ENCODE peak calls at places on chromosome 9, in eight cellular contexts. C is Peyer's patch, Y is gastrocnemius medialis, Q is transverse colon, G is spleen, O is tibial nerve, B is A549, M is esophagus squamous epithelium. P is an unnamed sample. For H3K4me1, the result is how much of the 10 kb centered on the place peaks cover.

GRCh38 chr9:137458194-137459146 is 664 bp downstream of the NSMF start:
- DNase-seq in O (no peak), B (no peak), Q (peak), M (no peak), G (peak), Y (no peak), C (peak), P (peak)

GRCh38 chr9:134314950-134315715 is 11.1 kb upstream of the RXRA start:
- DNase-seq in M (no peak), B (no peak), G (peak), O (no peak), C (no peak), Q (no peak), Y (no peak), P (no peak)

GRCh38 chr9:90983394-90983793 is 181.8 kb downstream of the SYK start:
- DNase-seq in C (no peak), M (no peak), Q (no peak), G (no peak), B (no peak), O (no peak), Y (no peak), P (no peak)

GRCh38 chr9:135093911-135094584 is 6.6 kb downstream of the OLFM1 start:
- DNase-seq in C (no peak), B (no peak), G (no peak), Q (no peak), M (no peak), Y (no peak), O (no peak), P (no peak)

GRCh38 chr9:135865531-135865930 is 41.8 kb downstream of the CAMSAP1 start:
- DNase-seq in G (no peak), B (no peak), Q (no peak), M (no peak), C (no peak), Y (no peak), O (no peak), P (no peak)

GRCh38 chr9:128835246-128836210 is 5.9 kb upstream of the SPOUT1 start:
- DNase-seq in B (no peak), O (no peak), C (no peak), Q (no peak), Y (no peak), G (peak), M (no peak), P (no peak)

GRCh38 chr9:121141706-121142105 is 60.0 kb downstream of the RAB14 start:
- DNase-seq in G (no peak), C (no peak), Y (no peak), M (no peak), Q (no peak), O (no peak), B (no peak), P (no peak)

GRCh38 chr9:106052735-106053134 is 358.4 kb downstream of the TMEM38B start:
- DNase-seq in Y (no peak), Q (no peak), M (no peak), C (no peak), G (no peak), B (no peak), O (no peak), P (no peak)

GRCh38 chr9:19464764-19465570 is 56.2 kb downstream of the ACER2 start:
- DNase-seq in O (peak), M (peak), Y (peak), C (peak), B (peak), G (peak), Q (peak), P (peak)

GRCh38 chr9:15570769-15571168 is 17.9 kb downstream of the CCDC171 start:
- DNase-seq in C (no peak), O (no peak), M (no peak), Y (no peak), G (no peak), Q (no peak), B (no peak), P (no peak)

DNA sequence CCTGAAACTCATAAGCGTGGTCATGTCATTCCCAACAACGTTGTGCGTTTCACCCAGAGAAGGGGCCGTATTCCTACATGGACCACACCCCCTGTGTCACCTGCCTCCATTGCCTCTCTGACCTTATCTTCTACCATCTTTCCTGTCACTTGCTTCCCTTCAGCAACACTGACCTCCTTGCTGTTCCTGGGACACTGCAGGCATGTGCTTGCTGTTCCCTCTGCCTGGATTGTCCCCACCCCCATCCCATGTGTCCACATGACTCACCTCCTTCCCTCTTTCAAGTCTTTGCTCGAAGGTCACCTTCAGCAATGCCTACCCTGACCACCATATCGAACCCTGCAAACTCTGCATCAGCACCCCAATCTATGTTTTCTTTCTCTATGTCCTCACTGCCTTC is 133.2 kb upstream of the ZNF618 start:
- DNase-seq in O (no peak), Q (no peak), C (no peak), M (no peak), B (no peak), Y (no peak), G (no peak), P (no peak)
- H3K4me1 ChIP-seq in O (under half), Q (under half), C (under half), M (under half), B (under half), Y (under half), G (under half), P (under half)

DNA sequence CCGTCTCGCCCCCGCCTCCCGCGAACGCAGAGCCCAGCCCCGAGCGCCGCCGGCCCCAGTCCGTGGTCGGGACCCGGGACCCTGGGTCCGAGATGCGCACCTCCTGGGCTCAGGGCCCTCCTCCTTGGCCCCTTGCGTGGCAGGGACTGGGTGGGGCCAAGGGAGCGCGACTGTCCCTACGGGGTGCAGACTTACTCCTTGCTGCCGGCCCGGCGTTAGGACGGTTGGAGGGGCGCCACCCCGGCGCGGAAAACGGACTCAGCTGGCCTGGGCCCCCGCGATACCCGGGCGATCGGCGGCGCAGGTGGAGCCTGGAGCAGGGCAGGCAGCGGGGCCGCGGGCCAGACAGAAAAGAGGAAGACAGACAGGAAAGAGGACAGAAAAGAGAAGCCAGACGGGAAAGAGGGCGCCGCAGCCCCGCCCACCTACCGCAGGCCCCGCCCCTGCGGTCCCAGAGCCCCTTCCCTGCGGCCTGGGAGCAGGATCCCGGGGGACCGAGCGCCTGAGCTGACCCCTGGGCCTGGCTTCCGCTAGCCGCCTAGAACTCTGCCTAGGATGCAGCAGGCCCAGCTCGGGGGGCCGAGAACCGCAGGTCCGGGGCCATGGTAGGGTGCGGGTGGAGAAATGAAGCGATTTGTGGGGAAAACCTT is at the start of gene GBGT1:
- DNase-seq in B (peak), Y (no peak), Q (peak), C (peak), O (peak), G (peak), M (no peak), P (peak)
- TF ChIP-seq POLR2A in B (no peak), Y (peak), Q (peak), C (peak), O (peak), G (no peak), M (peak), P (peak)

DNA sequence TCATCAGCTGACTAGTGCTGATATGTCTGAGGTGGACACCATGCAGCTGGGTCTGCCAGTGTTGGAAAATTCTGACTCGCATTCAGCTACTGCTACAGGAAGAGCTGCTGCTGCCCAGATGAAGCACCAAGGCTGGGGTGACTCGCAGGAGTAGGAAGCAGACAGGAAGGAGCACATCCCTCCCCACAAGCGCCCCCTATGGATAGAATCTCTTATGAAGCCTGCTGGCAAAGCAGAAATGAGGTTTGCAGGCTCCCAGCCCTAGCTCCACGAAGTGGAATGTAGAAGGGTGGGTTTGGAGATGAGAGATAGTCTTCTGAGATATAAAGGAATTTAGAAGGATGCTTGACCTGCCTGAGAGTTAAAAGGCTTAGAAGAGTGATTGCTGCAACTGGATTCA is 443.0 kb downstream of the ACTL7B start:
- DNase-seq in O (no peak), M (no peak), Y (no peak), C (no peak), Q (no peak), B (no peak), G (no peak), P (no peak)
- TF ChIP-seq CTCF in O (no peak), M (no peak), Y (no peak), C (no peak), Q (no peak), B (no peak), G (no peak), P (no peak)

DNA sequence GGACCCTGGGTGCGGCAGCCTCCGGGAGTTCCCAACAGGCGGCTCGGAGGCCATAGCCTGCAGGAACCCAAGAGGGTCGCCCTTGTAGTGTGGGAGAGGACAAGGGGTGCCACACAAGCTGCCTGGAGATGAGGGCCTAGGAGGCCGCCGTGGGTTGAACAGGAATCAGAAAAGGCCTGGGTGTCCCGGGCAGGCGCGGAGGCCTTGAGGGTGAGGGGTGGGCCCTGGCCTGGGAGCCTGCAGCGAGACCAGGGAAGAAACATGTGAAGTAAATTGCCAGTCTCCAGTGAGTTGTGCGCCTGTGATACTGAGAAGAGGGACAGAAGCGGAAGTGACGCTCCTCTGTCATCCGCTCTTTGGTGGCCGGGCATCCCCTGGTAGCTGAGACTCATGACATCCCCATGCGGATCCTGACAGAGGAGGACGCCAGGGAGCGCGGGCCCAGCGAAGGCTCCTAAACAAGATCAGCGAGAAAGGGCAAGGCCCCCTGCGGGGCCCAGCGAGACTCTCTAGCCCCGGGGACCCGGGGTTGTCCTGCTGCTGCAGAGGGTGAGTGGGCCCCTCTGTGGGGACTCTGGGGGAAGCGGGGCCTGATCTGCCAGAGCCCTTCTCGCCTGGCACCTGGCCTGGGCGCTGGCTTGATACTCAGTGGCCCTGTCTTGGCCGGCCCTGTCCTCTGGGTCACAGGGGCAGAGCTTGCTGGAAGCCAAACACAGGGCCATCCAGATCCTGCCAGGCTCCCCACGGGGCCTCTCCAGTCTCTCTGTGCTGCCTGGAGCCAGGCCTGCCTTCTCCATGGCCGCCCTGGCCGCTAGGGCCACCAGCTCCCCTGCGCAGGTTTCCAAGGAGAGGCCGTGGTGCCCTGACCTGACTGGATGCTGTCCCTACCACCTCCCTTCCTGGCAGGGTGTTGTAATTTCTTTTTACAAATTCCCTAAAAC is 788.4 kb downstream of the TLE4 start:
- DNase-seq in Q (no peak), C (no peak), M (no peak), B (no peak), O (no peak), G (no peak), Y (no peak), P (no peak)
- H3K4me1 ChIP-seq in Q (under half), C (under half), M (under half), B (under half), O (under half), G (under half), Y (under half), P (under half)

GRCh38 chr9:127455299-127455992 is 4.1 kb downstream of the LRSAM1 start:
- DNase-seq in Q (peak), B (peak), C (peak), G (no peak), Y (peak), M (no peak), O (no peak), P (no peak)
- TF ChIP-seq POLR2A in Q (no peak), B (no peak), C (no peak), G (no peak), Y (no peak), M (no peak), O (no peak), P (no peak)

GRCh38 chr9:131036071-131036470 is 27.1 kb downstream of the LAMC3 start:
- DNase-seq in O (no peak), G (no peak), C (no peak), Y (no peak), Q (no peak), B (no peak), M (no peak), P (no peak)

GRCh38 chr9:131036529-131037335 is 27.8 kb downstream of the LAMC3 start:
- DNase-seq in Y (no peak), M (no peak), Q (no peak), O (no peak), C (no peak), B (no peak), G (no peak), P (no peak)

GRCh38 chr9:131038256-131039128 is 29.5 kb downstream of the LAMC3 start:
- DNase-seq in M (no peak), Y (no peak), G (no peak), C (no peak), B (no peak), Q (no peak), O (no peak), P (no peak)

GRCh38 chr9:131039129-131039954 is 30.4 kb downstream of the LAMC3 start:
- DNase-seq in Y (no peak), G (no peak), Q (no peak), M (no peak), C (no peak), O (no peak), B (no peak), P (no peak)

DNA sequence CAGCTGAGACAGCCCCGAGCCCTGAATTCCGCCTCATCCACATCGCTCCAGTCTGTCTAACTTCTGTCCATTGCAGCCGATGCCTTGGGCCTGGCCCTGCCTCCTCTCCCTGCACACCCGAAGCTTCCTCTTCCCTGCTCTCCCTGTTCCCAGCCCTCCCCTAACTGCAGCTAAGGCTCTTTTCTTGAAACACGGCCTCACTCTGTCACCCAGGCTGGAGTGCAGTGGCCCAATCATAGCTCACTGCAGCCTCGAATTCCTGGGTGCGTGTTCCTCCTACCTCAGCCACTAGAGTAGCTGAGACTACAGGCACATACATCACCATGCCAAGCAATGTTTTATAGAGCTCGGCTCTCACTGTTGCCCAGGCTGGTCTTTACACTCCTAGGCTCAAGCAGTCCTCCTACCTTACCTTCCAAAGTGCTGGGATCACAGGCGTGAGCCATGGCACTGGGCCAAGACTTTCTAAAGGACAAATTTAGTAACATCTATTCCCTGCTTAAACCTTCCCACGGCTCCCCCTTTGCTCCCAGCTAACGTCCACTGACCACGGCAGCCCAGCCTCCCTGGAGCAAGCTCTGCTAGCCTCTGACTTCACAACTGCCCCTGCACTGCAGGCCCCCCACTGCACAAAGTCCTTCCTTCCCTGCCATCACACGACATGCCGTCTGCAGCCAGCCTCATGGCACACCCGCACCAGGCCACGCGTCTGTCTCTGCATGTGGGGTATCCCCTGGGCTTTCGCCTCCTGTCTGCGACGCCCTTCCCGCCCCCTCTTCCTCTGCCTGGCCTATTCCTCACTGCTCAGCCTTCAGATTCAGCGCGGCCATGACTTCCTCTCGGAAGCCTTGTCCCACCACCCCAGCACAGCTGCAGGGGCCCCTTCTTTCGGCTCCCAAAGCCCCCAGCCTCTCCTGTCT is 28.6 kb downstream of the LAMC3 start:
- DNase-seq in Q (no peak), C (no peak), O (no peak), G (no peak), Y (no peak), M (no peak), B (no peak), P (no peak)
- TF ChIP-seq CTCF in Q (no peak), C (no peak), O (no peak), G (no peak), Y (no peak), M (no peak), B (no peak), P (no peak)

P was measured in uterus.